ENCODE peak calls at places on chromosomes 12 and 14, in five cellular contexts. N is PC-9; P is sigmoid colon; R is CD8-positive, alpha-beta T cell; O is left ventricle myocardium inferior. D is an unnamed sample.

GRCh38 chr12:122743895-122744525 is 8.6 kb upstream of the DENR start:
- DNase-seq in N (no peak), P (no peak), R (no peak), O (no peak), D (no peak)

GRCh38 chr14:64871344-64871743 is 8.4 kb downstream of the SPTB start:
- DNase-seq in N (no peak), P (no peak), R (no peak), O (no peak), D (no peak)

GRCh38 chr14:81068384-81068783 is 113.0 kb downstream of the TSHR start:
- DNase-seq in N (no peak), P (no peak), R (no peak), O (no peak), D (no peak)

GRCh38 chr12:111823891-111824290 is 18.1 kb upstream of the MAPKAPK5 start:
- DNase-seq in N (no peak), P (no peak), R (no peak), O (no peak), D (no peak)

GRCh38 chr12:88726806-88727722 is 146.8 kb upstream of the KITLG start:
- DNase-seq in N (no peak), P (no peak), R (no peak), O (no peak), D (no peak)

GRCh38 chr14:94485944-94486841 is 10.2 kb upstream of the SERPINA9 start:
- DNase-seq in N (peak; percentile 6), P (peak; percentile 71), R (peak; percentile 16), O (peak; percentile 27), D (peak; percentile 47)

GRCh38 chr14:98688446-98688845 is 583.6 kb downstream of the BCL11B start:
- DNase-seq in N (no peak), P (no peak), R (no peak), O (no peak), D (no peak)

GRCh38 chr12:65867428-65867827 is 43.1 kb downstream of the HMGA2 start:
- DNase-seq in N (no peak), P (no peak), R (no peak), O (no peak), D (no peak)

GRCh38 chr12:131493068-131493826 is 217.6 kb upstream of the SFSWAP start:
- DNase-seq in N (no peak), P (no peak), R (no peak), O (no peak), D (no peak)

GRCh38 chr14:63895510-63895909 is 42.7 kb downstream of the SYNE2 start:
- DNase-seq in N (no peak), P (no peak), R (no peak), O (no peak), D (no peak)

GRCh38 chr12:87231818-87232217 is 797.4 kb downstream of the C12orf50 start:
- DNase-seq in N (no peak), P (no peak), R (no peak), O (no peak), D (no peak)

GRCh38 chr14:88352299-88353097 is 29.4 kb upstream of the KCNK10 start:
- DNase-seq in N (no peak), P (no peak), R (no peak), O (no peak), D (no peak)

GRCh38 chr14:105852378-105853088 is 326.1 kb downstream of the TMEM121 start:
- DNase-seq in N (no peak), P (no peak), R (no peak), O (no peak), D (no peak)

GRCh38 chr12:69389836-69390235 is 30.3 kb downstream of the YEATS4 start:
- DNase-seq in N (no peak), P (no peak), R (no peak), O (no peak), D (no peak)

GRCh38 chr12:26696048-26696612 is 136.9 kb downstream of the ITPR2 start:
- DNase-seq in N (no peak), P (no peak), R (no peak), O (no peak), D (no peak)

GRCh38 chr12:43676183-43676813 is 82.3 kb downstream of the PUS7L start:
- DNase-seq in N (no peak), P (no peak), R (no peak), O (no peak), D (peak; percentile 9)

GRCh38 chr12:31931796-31932715 is 27.2 kb upstream of the RESF1 start:
- DNase-seq in N (no peak), P (no peak), R (peak; percentile 11), O (no peak), D (no peak)

GRCh38 chr14:87067061-87067460 is 925.9 kb downstream of the GALC start:
- DNase-seq in N (no peak), P (no peak), R (no peak), O (no peak), D (no peak)

GRCh38 chr12:112018571-112019237 is 5.5 kb downstream of the ERP29 start:
- DNase-seq in N (no peak), P (no peak), R (no peak), O (no peak), D (no peak)

GRCh38 chr14:39175445-39176262 is 600 bp downstream of the PNN start:
- DNase-seq in N (no peak), P (no peak), R (peak; percentile 17), O (peak; percentile 22), D (peak; percentile 80)

GRCh38 chr14:30427401-30427800 is 131.6 kb upstream of the G2E3 start:
- DNase-seq in N (no peak), P (no peak), R (no peak), O (no peak), D (no peak)

GRCh38 chr12:69330475-69331473 is 17.4 kb upstream of the LYZ start:
- DNase-seq in N (peak; percentile 11), P (no peak), R (peak; percentile 65), O (no peak), D (peak; percentile 31)

GRCh38 chr14:85565862-85566296 is 35.9 kb downstream of the FLRT2 start:
- DNase-seq in N (no peak), P (no peak), R (no peak), O (no peak), D (no peak)

GRCh38 chr14:48690349-48690748 is 895.8 kb downstream of the RPS29 start:
- DNase-seq in N (no peak), P (no peak), R (no peak), O (no peak), D (no peak)

GRCh38 chr12:14256555-14257169 is 108.8 kb upstream of the ATF7IP start:
- DNase-seq in N (peak; percentile 53), P (peak; percentile 90), R (peak; percentile 66), O (peak; percentile 81), D (no peak)
- H3K4me3 ChIP-seq in N (peak overlapping the region; percentile 36), P (no peak overlapping the region), R (peak overlapping the region; percentile 17), O (peak overlapping the region; percentile 45), D (no peak overlapping the region)

DNA sequence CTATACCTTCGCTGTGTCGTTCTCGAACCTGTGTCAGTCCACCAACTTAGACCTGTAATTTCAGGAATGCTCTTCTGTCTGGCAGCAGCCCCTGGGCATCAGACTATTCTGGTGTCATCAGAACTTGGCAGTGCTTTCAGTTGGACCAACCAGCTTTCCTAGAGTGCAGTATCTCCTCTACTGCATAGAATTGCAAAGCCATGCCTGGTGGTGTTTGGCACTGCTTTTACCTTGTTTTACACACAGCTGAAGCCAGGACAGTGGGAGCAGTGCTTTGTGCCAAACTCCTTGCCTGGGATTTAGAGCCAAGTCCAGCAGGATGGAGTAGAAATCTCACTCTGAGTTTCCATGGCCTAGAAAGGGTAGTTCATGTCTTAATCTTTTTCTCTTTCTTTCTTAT is 1.5 kb downstream of the FLVCR2 start:
- DNase-seq in N (no peak), P (peak; percentile 37), R (no peak), O (peak; percentile 31), D (no peak)
- H3K4me3 ChIP-seq in N (peak overlapping the region; percentile 67), P (no peak overlapping the region), R (no peak overlapping the region), O (peak overlapping the region; percentile 73), D (peak overlapping the region; percentile 14)

GRCh38 chr12:115424003-115424402 is 740.0 kb upstream of the TBX3 start:
- DNase-seq in N (no peak), P (no peak), R (no peak), O (no peak), D (no peak)

GRCh38 chr12:115423546-115423987 is 739.6 kb upstream of the TBX3 start:
- DNase-seq in N (no peak), P (no peak), R (no peak), O (no peak), D (no peak)

GRCh38 chr12:115421350-115421749 is 737.4 kb upstream of the TBX3 start:
- DNase-seq in N (no peak), P (no peak), R (no peak), O (no peak), D (no peak)

GRCh38 chr12:115422845-115423545 is 739.0 kb upstream of the TBX3 start:
- DNase-seq in N (no peak), P (no peak), R (no peak), O (no peak), D (no peak)

DNA sequence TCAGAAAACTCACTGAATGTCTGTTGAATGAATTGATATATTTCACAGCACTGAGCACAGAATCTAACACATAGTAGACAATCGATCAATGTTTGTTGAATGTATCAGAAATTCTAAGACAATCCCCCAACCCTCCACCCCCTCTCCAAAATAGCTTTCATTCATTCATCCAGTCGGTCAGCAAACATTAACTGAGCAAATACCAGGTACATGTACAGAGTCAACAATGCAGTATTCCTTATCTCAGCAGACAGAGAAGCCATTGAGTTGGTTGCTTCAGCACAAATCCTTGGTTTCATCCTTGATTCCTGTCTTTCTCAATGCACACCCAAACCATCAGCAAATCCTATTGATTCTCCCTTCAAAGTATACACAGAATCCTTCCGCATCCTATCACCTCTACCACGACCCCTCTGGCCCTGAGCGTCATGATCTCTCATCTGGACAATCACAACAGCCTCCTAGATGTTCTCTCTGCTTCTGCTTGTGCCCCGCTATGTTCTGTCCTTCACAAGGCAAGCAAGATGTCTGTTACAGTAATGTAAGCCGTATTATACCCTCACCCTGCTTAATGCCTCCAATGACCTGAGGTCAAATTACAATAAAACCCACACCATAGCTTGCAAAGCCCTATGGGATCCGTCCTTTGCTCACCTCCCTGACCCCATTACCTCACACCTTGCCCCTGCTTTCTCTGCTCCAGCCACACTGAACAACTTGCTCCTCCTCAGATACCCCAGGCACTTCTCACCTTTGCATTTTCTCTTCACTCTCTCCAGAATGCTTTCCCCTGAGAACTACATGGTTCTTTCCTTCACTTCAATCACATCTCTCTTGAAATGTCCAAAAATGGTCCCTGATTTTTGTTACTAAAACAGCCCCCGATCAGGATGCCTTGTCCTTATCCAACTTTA is 738.1 kb upstream of the TBX3 start:
- DNase-seq in N (no peak), P (no peak), R (no peak), O (no peak), D (no peak)
- H3K4me3 ChIP-seq in N (no peak overlapping the region), P (no peak overlapping the region), R (no peak overlapping the region), O (no peak overlapping the region), D (no peak overlapping the region)

GRCh38 chr14:57066463-57066862 is 202.2 kb downstream of the EXOC5 start:
- DNase-seq in N (no peak), P (no peak), R (no peak), O (no peak), D (no peak)
- H3K4me3 ChIP-seq in N (no peak overlapping the region), P (no peak overlapping the region), R (no peak overlapping the region), O (no peak overlapping the region), D (no peak overlapping the region)

GRCh38 chr14:61560323-61560722 is 135.0 kb upstream of the HIF1A start:
- DNase-seq in N (no peak), P (no peak), R (no peak), O (no peak), D (no peak)

GRCh38 chr14:61561144-61561543 is 134.2 kb upstream of the HIF1A start:
- DNase-seq in N (no peak), P (no peak), R (no peak), O (no peak), D (no peak)

GRCh38 chr14:61563162-61563511 is 132.2 kb upstream of the HIF1A start:
- DNase-seq in N (no peak), P (no peak), R (no peak), O (no peak), D (no peak)

GRCh38 chr14:61562321-61563161 is 132.8 kb upstream of the HIF1A start:
- DNase-seq in N (peak; percentile 78), P (no peak), R (no peak), O (no peak), D (no peak)

GRCh38 chr14:61561657-61562276 is 133.5 kb upstream of the HIF1A start:
- DNase-seq in N (peak; percentile 91), P (peak; percentile 83), R (no peak), O (peak; percentile 51), D (no peak)
- H3K4me3 ChIP-seq in N (peak overlapping the region; percentile 30), P (no peak overlapping the region), R (no peak overlapping the region), O (no peak overlapping the region), D (no peak overlapping the region)

D was measured in GM06990.